ENCODE peak calls at places on chromosome X, in ten cellular contexts. G, J, Z, H, D, W, Y, M, A and E are unnamed samples. For H3K36me3, the result is how much of the 10 kb centered on the place peaks cover.

GRCh38 chrX:48715876-48716502 is 19.5 kb downstream of the SUV39H1 start:
- ATAC-seq in G (no peak), J (no peak), Z (no peak), H (no peak), D (no peak), W (no peak), Y (no peak), M (no peak), A (no peak), E (no peak)

GRCh38 chrX:17020828-17021821 is 74.7 kb downstream of the REPS2 start:
- ATAC-seq in G (no peak), J (no peak), Z (peak), H (no peak), D (no peak), W (no peak), Y (no peak), M (no peak), A (no peak), E (peak)

GRCh38 chrX:107562482-107562881 is 65.8 kb upstream of the PRPS1 start:
- ATAC-seq in G (no peak), J (no peak), Z (peak), H (no peak), D (peak), W (no peak), Y (no peak), M (no peak), A (no peak), E (no peak)

GRCh38 chrX:17278961-17279360 is 96.0 kb upstream of the NHS start:
- ATAC-seq in G (no peak), J (no peak), Z (no peak), H (no peak), D (no peak), W (no peak), Y (no peak), M (no peak), A (no peak), E (no peak)

GRCh38 chrX:131068945-131069719 is 11.0 kb downstream of the ARHGAP36 start:
- ATAC-seq in G (no peak), J (peak), Z (peak), H (no peak), D (peak), W (peak), Y (no peak), M (no peak), A (peak), E (no peak)

GRCh38 chrX:56564182-56564885 is 907 bp downstream of the UBQLN2 start:
- ATAC-seq in G (peak), J (peak), Z (peak), H (peak), D (peak), W (peak), Y (no peak), M (peak), A (peak), E (peak)

GRCh38 chrX:119654112-119654531 is 38.8 kb downstream of the SEPTIN6 start:
- ATAC-seq in G (peak), J (peak), Z (peak), H (peak), D (no peak), W (peak), Y (no peak), M (peak), A (peak), E (peak)

GRCh38 chrX:11437642-11438379 is 144.6 kb downstream of the AMELX start:
- ATAC-seq in G (peak), J (peak), Z (peak), H (no peak), D (no peak), W (no peak), Y (no peak), M (peak), A (peak), E (peak)

GRCh38 chrX:148192547-148192946 is 211.4 kb downstream of the FMR1NB start:
- ATAC-seq in G (no peak), J (no peak), Z (no peak), H (no peak), D (no peak), W (no peak), Y (no peak), M (no peak), A (no peak), E (no peak)

GRCh38 chrX:6002056-6002455 is 226.6 kb downstream of the NLGN4X start:
- ATAC-seq in G (peak), J (no peak), Z (peak), H (no peak), D (no peak), W (no peak), Y (no peak), M (peak), A (no peak), E (no peak)

GRCh38 chrX:84188320-84188834 is 378 bp upstream of the RPS6KA6 start:
- ATAC-seq in G (peak), J (no peak), Z (peak), H (peak), D (no peak), W (peak), Y (peak), M (peak), A (peak), E (peak)

GRCh38 chrX:104987063-104987462 is 233.4 kb downstream of the TEX13A start:
- ATAC-seq in G (no peak), J (no peak), Z (no peak), H (no peak), D (no peak), W (no peak), Y (no peak), M (no peak), A (no peak), E (no peak)

GRCh38 chrX:40297949-40298539 is 200.3 kb upstream of the BCOR start:
- ATAC-seq in G (no peak), J (peak), Z (no peak), H (no peak), D (no peak), W (peak), Y (no peak), M (no peak), A (no peak), E (no peak)

GRCh38 chrX:17944833-17945497 is 83.9 kb upstream of the RAI2 start:
- ATAC-seq in G (no peak), J (peak), Z (peak), H (peak), D (no peak), W (no peak), Y (no peak), M (no peak), A (no peak), E (no peak)

GRCh38 chrX:153494061-153494460 is 719 bp upstream of the BGN start:
- ATAC-seq in G (peak), J (no peak), Z (no peak), H (no peak), D (no peak), W (no peak), Y (no peak), M (no peak), A (no peak), E (peak)
- H3K27ac ChIP-seq in G (peak), J (no peak), Z (no peak), H (no peak), D (no peak), W (no peak), Y (peak), M (peak), A (no peak), E (peak)

DNA sequence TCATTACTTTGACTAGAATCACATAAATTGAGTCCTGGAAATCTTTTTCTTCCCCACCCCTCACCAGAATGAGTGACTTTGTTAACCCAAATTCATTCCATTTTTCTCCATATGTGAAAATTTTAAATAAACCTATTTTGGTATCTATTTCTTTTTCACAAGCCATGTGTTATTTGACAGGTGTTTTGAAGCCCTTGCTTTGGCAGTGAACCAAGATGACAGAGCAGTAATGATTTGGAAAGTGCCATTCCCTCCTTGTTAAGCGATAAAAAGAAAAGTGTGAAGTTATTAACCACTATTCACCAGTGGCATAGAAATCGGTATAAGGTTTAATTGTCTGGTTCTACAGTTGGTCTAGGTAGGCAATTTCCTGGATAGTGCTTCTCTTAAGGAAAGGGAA is 66.1 kb downstream of the POLA1 start:
- ATAC-seq in G (no peak), J (no peak), Z (no peak), H (no peak), D (no peak), W (no peak), Y (no peak), M (no peak), A (no peak), E (no peak)
- H3K36me3 ChIP-seq in G (under half), J (half or more), Z (under half), H (under half), D (under half), W (under half), Y (under half), M (under half), A (under half), E (under half)

DNA sequence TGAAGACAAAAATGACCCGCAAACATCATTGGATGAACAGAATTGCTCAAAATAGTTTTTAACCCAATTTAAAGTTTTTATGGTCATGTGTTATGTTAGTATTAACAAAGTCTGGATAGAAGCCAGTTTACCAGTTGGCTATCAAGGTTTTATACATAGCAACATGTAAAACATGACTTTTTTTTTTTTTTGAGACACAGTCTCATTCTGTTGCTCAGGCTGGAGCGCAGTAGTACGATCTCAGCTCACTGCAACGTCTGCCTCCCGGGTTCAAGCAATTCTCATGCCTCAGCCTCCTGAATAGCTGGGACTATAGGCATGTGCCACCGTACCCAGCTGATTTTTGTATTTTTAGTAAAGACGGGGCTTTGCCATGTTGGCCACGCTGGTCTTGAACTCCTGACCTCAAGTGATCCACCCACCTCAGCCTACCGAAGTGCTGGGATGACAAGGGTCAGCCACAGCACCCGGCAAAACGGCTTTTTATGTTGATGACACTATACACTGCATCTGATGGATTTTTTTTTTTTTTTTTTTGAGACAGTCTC is 3.4 kb downstream of the SAT1 start:
- ATAC-seq in G (no peak), J (no peak), Z (no peak), H (no peak), D (no peak), W (no peak), Y (no peak), M (peak), A (no peak), E (no peak)
- H3K27ac ChIP-seq in G (peak), J (no peak), Z (peak), H (no peak), D (peak), W (no peak), Y (peak), M (peak), A (peak), E (no peak)

DNA sequence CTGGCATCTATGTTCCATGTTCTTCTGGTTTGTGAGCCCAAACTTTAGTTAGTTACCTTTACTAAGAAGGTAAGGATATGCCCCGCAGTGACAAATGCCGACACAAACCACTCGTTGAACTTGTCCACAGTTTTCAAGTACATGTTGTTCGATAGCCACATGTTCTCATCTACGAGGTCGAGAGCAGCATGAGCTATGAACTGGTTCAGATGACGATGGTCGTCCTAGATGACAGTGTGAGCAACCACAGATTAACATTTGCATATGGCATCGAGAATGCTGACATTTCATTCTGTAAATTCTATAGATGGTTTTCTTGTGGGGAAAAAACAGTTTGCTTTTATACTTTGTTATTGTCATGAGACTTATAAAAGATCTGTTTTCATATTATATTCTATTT is 18.0 kb downstream of the TRAPPC2 start:
- ATAC-seq in G (peak), J (no peak), Z (no peak), H (peak), D (no peak), W (no peak), Y (no peak), M (no peak), A (no peak), E (no peak)
- H3K36me3 ChIP-seq in G (under half), J (half or more), Z (under half), H (under half), D (under half), W (under half), Y (under half), M (under half), A (under half), E (under half)

GRCh38 chrX:15854712-15855561 is at the start of gene AP1S2:
- ATAC-seq in G (peak), J (peak), Z (peak), H (peak), D (peak), W (peak), Y (peak), M (peak), A (peak), E (peak)

GRCh38 chrX:15856580-15856979 is 2.0 kb upstream of the AP1S2 start:
- ATAC-seq in G (no peak), J (no peak), Z (no peak), H (no peak), D (no peak), W (no peak), Y (no peak), M (no peak), A (no peak), E (no peak)

GRCh38 chrX:15854080-15854655 is 445 bp downstream of the AP1S2 start:
- ATAC-seq in G (peak), J (peak), Z (peak), H (peak), D (peak), W (peak), Y (no peak), M (peak), A (peak), E (peak)

GRCh38 chrX:15855562-15856256 is 1.1 kb upstream of the AP1S2 start:
- ATAC-seq in G (no peak), J (no peak), Z (no peak), H (no peak), D (no peak), W (no peak), Y (peak), M (no peak), A (no peak), E (no peak)

GRCh38 chrX:15853586-15854079 is 980 bp downstream of the AP1S2 start:
- ATAC-seq in G (no peak), J (no peak), Z (no peak), H (no peak), D (no peak), W (no peak), Y (no peak), M (no peak), A (no peak), E (no peak)
- H3K27ac ChIP-seq in G (peak), J (peak), Z (peak), H (peak), D (peak), W (peak), Y (no peak), M (peak), A (peak), E (peak)

DNA sequence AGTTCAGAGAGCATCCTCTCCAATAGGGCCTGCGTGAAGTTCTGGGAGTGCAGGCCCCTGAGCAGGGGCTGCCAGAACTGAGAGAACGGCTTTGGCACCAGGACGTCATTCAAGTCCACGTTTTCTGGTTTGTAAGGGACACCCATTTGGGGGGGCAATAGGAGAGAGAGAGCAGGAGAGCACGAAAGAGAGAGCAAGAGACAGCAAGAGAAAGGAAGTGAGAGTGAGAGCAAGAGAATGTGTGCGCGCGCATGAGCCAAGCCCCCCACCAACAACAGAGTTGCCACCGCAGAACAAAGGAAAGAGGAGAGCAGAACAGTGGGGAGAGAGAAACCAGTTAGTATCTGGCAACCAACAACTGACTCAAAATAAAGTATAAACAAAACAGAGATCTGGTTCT is 10.4 kb downstream of the LAS1L start:
- ATAC-seq in G (no peak), J (no peak), Z (no peak), H (no peak), D (no peak), W (no peak), Y (no peak), M (no peak), A (no peak), E (no peak)
- H3K36me3 ChIP-seq in G (under half), J (half or more), Z (under half), H (under half), D (under half), W (under half), Y (under half), M (half or more), A (under half), E (under half)

GRCh38 chrX:72122621-72123275 is 9.0 kb downstream of the RTL5 start:
- ATAC-seq in G (no peak), J (no peak), Z (no peak), H (no peak), D (no peak), W (no peak), Y (no peak), M (no peak), A (no peak), E (no peak)

GRCh38 chrX:72125331-72126047 is 6.2 kb downstream of the RTL5 start:
- ATAC-seq in G (no peak), J (no peak), Z (no peak), H (no peak), D (no peak), W (no peak), Y (no peak), M (no peak), A (no peak), E (no peak)

GRCh38 chrX:72123471-72124185 is 8.1 kb downstream of the RTL5 start:
- ATAC-seq in G (peak), J (peak), Z (peak), H (peak), D (no peak), W (peak), Y (no peak), M (peak), A (peak), E (peak)

GRCh38 chrX:72126048-72126415 is 5.7 kb downstream of the RTL5 start:
- ATAC-seq in G (peak), J (no peak), Z (peak), H (no peak), D (no peak), W (no peak), Y (no peak), M (no peak), A (no peak), E (no peak)

DNA sequence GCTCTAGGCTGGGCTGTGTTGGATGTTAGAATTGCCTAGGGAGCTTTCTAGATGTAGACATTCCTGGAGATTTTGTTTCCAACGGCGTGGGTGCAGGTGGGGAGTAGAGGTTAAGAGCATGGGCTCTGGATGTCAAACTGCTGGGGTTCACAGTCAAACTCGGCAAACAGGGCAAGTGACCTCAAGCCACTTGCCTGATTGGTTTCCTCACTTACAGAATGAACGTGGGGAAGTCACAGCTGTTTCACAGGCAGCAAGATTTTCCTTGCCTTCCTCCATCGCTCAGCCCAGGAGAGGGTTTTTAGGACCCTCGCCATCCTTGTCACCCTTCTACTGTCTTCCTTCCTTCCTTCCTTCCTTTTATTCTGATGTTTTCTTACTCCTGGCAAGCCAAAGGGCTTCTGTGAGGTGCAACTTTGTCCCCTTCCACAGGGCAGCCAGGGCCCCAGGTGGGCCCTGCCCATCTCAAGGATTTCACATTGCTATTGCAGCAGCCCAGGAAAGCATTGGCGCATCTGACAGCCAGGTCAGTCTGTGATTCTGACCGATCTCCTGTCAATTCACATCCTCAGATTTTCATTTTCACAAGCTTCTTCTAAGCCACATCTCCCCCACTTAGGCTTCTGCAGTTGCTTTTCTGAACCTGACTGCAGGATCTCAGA is 7.0 kb downstream of the RTL5 start:
- ATAC-seq in G (no peak), J (no peak), Z (no peak), H (no peak), D (no peak), W (no peak), Y (no peak), M (no peak), A (no peak), E (no peak)
- H3K27ac ChIP-seq in G (no peak), J (no peak), Z (peak), H (no peak), D (no peak), W (no peak), Y (peak), M (peak), A (no peak), E (peak)

DNA sequence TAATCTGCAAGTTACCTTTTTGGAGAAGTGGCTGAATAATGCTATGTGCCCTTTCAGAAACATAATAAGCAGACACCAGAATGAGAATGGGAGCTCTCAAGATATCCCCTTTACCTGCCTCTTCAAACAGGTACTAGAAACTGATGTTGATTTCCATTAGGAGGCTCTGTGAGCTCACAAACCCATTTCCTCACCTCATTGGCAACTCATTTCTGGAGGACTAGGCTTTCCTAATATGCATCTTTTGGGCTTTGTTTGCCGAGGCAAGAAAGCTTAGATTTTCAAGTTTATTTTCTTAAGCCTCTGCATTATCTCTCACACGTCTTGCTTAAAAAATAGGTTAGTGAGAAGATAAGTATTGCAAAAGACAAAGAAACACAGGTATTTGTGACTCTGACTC is 313.1 kb upstream of the IRS4 start:
- ATAC-seq in G (no peak), J (no peak), Z (no peak), H (no peak), D (no peak), W (no peak), Y (no peak), M (no peak), A (no peak), E (no peak)
- H3K36me3 ChIP-seq in G (under half), J (under half), Z (under half), H (under half), D (under half), W (under half), Y (under half), M (under half), A (under half), E (under half)

DNA sequence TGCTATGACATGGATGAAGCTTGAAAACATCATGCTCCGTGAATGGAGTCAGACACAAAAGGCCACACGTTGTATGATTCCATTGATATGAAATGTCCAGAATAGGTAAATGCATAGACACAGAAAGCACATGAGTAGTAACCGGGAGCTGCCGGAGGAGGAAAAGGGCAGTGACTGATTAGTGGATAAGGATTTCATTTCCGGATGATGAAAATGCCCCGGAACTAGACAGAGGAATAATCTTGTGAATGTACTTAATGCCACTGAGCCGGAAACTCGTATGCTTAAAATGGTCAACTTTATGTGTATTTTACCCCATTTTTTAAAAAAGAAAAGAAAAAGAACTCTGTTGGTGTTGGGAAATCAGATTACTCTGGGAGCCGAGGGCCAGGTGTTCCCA is 112.7 kb upstream of the FAM9B start:
- ATAC-seq in G (no peak), J (no peak), Z (no peak), H (no peak), D (no peak), W (no peak), Y (no peak), M (no peak), A (no peak), E (no peak)
- H3K27ac ChIP-seq in G (no peak), J (no peak), Z (no peak), H (no peak), D (no peak), W (peak), Y (no peak), M (no peak), A (no peak), E (no peak)